ENCODE peak calls at places on chromosomes 16 and 17, in five cellular contexts. L, W, G, E and C are unnamed samples.

GRCh38 chr17:6455321-6455705 is 11.1 kb downstream of the PIMREG start:
- DNase-seq in L (peak; percentile 87), W (peak; percentile 53), G (no peak), E (no peak), C (no peak)

GRCh38 chr17:31508310-31509094 is 117.0 kb downstream of the RAB11FIP4 start:
- DNase-seq in L (no peak), W (peak; percentile 91), G (no peak), E (no peak), C (peak; percentile 40)

GRCh38 chr16:86072328-86073102 is 173.6 kb downstream of the IRF8 start:
- DNase-seq in L (no peak), W (no peak), G (peak; percentile 52), E (peak; percentile 62), C (no peak)

GRCh38 chr17:3956983-3957382 is 7.3 kb downstream of the ATP2A3 start:
- DNase-seq in L (no peak), W (no peak), G (no peak), E (no peak), C (no peak)

GRCh38 chr17:60743812-60744211 is 66.2 kb downstream of the BCAS3 start:
- DNase-seq in L (no peak), W (no peak), G (no peak), E (no peak), C (no peak)

GRCh38 chr16:56910654-56911539 is 21.0 kb upstream of the HERPUD1 start:
- DNase-seq in L (no peak), W (no peak), G (no peak), E (no peak), C (no peak)

GRCh38 chr16:1788708-1789100 is 4.8 kb downstream of the IGFALS start:
- DNase-seq in L (no peak), W (peak; percentile 17), G (no peak), E (no peak), C (no peak)

GRCh38 chr17:42179911-42180410 is 981 bp downstream of the KCNH4 start:
- DNase-seq in L (no peak), W (peak; percentile 53), G (no peak), E (peak; percentile 25), C (no peak)

GRCh38 chr17:7191571-7192270 is 12.6 kb upstream of the ASGR1 start:
- DNase-seq in L (no peak), W (peak; percentile 31), G (no peak), E (no peak), C (no peak)

GRCh38 chr17:31510273-31511175 is 119.0 kb downstream of the RAB11FIP4 start:
- DNase-seq in L (no peak), W (no peak), G (no peak), E (peak; percentile 73), C (no peak)

GRCh38 chr17:35784895-35785294 is 10.5 kb downstream of the MMP28 start:
- DNase-seq in L (no peak), W (no peak), G (no peak), E (no peak), C (no peak)

GRCh38 chr17:17999364-18000007 is 26.8 kb downstream of the DRC3 start:
- DNase-seq in L (no peak), W (no peak), G (no peak), E (no peak), C (no peak)

GRCh38 chr17:81491193-81491592 is 21.4 kb downstream of the ACTG1 start:
- DNase-seq in L (peak; percentile 61), W (peak; percentile 8), G (no peak), E (no peak), C (no peak)

GRCh38 chr17:7712111-7712771 is 5.3 kb upstream of the DNAH2 start:
- DNase-seq in L (no peak), W (no peak), G (no peak), E (no peak), C (no peak)

GRCh38 chr17:28904800-28905199 is 1.9 kb upstream of the DHRS13 start:
- DNase-seq in L (no peak), W (no peak), G (no peak), E (no peak), C (no peak)

GRCh38 chr16:70768205-70768580 is 32.8 kb downstream of the VAC14 start:
- DNase-seq in L (no peak), W (no peak), G (no peak), E (no peak), C (no peak)

GRCh38 chr16:89380681-89381080 is 109.7 kb downstream of the ANKRD11 start:
- DNase-seq in L (no peak), W (no peak), G (no peak), E (no peak), C (no peak)

GRCh38 chr17:9104370-9105041 is 83.2 kb downstream of the NTN1 start:
- DNase-seq in L (no peak), W (no peak), G (no peak), E (peak; percentile 80), C (no peak)

GRCh38 chr16:71775949-71776348 is 32.7 kb downstream of the AP1G1 start:
- DNase-seq in L (no peak), W (no peak), G (no peak), E (no peak), C (no peak)

GRCh38 chr17:18959071-18959844 is 7.3 kb downstream of the SLC5A10 start:
- DNase-seq in L (peak; percentile 40), W (no peak), G (no peak), E (no peak), C (no peak)

GRCh38 chr17:2693561-2694380 is 17.8 kb downstream of the CLUH start:
- DNase-seq in L (peak; percentile 49), W (no peak), G (no peak), E (no peak), C (no peak)

GRCh38 chr17:81335388-81336157 is 40.5 kb upstream of the SLC38A10 start:
- DNase-seq in L (peak; percentile 83), W (no peak), G (no peak), E (no peak), C (no peak)

GRCh38 chr17:67628580-67629013 is 89.1 kb upstream of the NOL11 start:
- DNase-seq in L (no peak), W (peak; percentile 38), G (no peak), E (peak; percentile 26), C (no peak)

GRCh38 chr17:7717756-7718350 is 309 bp downstream of the DNAH2 start:
- DNase-seq in L (no peak), W (no peak), G (no peak), E (no peak), C (no peak)

GRCh38 chr16:73058616-73059409 is 10.9 kb upstream of the ZFHX3 start:
- DNase-seq in L (peak; percentile 68), W (no peak), G (no peak), E (peak; percentile 39), C (no peak)

GRCh38 chr16:72989203-72989991 is 58.5 kb downstream of the ZFHX3 start:
- DNase-seq in L (no peak), W (no peak), G (no peak), E (no peak), C (no peak)

DNA sequence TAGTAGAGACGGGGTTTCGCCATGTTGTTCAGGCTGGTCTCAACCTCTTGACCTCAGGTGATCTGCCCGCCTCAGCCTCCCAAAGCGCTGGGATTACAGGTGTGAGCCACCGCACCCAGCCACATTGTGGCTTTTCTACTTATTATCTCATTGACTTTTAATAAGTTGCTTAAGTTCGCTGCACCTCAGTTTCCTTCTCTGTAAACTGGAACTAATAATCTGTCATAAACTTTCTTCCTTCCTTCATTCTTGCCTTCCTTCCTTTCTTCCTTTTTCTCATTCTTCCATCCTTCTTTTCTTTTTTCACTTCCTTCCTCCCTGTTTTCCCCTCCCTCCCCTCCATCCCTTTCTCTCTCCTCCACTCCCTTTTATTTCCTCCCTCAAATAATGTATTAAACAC is 192.2 kb downstream of the MAF start:
- DNase-seq in L (no peak), W (no peak), G (no peak), E (no peak), C (no peak)
- H3K9me3 ChIP-seq in L (no peaks in the 10 kb centered on the region), W (no peaks in the 10 kb centered on the region), G (no peaks in the 10 kb centered on the region), E (peaks cover 4% of the 10 kb centered on the region), C (no peaks in the 10 kb centered on the region)

DNA sequence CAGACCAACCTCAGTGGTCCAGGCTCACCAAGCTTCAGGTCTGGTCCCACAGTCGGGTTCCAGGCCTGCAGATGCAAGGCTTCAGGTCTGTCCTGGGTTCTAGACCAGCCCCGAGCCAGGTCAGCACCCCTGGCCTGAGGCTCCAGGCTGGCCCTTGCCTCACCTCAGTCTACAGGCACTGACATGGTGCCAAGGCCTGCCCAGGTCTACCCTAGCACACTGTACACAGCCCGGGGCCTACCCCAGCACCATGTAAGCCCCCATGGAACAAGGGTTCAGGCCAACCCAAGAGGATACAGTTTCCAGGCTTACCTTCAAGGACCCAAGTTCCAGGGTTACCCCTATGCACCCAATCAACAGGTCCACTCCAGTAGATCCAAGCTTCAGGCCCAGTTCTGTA is 26.8 kb downstream of the ZFP1 start:
- DNase-seq in L (no peak), W (no peak), G (no peak), E (no peak), C (no peak)
- H3K9me3 ChIP-seq in L (peaks cover 58% of the 10 kb centered on the region), W (peaks cover 6% of the 10 kb centered on the region), G (peaks cover 1% of the 10 kb centered on the region), E (peaks cover 91% of the 10 kb centered on the region), C (peaks cover 26% of the 10 kb centered on the region)

GRCh38 chr17:77167472-77168306 is 26.9 kb downstream of the SEC14L1 start:
- DNase-seq in L (no peak), W (no peak), G (no peak), E (no peak), C (no peak)
- H3K9me3 ChIP-seq in L (peaks cover 7% of the 10 kb centered on the region), W (no peaks in the 10 kb centered on the region), G (no peaks in the 10 kb centered on the region), E (peaks cover 20% of the 10 kb centered on the region), C (peaks cover 11% of the 10 kb centered on the region)

GRCh38 chr17:77438241-77439204 is 297.8 kb downstream of the SEC14L1 start:
- DNase-seq in L (no peak), W (no peak), G (no peak), E (no peak), C (no peak)

GRCh38 chr17:77440571-77440981 is 299.8 kb downstream of the SEC14L1 start:
- DNase-seq in L (no peak), W (peak; percentile 66), G (no peak), E (peak; percentile 47), C (no peak)

GRCh38 chr17:77437747-77438146 is 297.0 kb downstream of the SEC14L1 start:
- DNase-seq in L (no peak), W (no peak), G (no peak), E (no peak), C (no peak)

GRCh38 chr17:77441130-77441920 is 300.6 kb downstream of the SEC14L1 start:
- DNase-seq in L (no peak), W (peak; percentile 91), G (no peak), E (no peak), C (peak; percentile 77)

DNA sequence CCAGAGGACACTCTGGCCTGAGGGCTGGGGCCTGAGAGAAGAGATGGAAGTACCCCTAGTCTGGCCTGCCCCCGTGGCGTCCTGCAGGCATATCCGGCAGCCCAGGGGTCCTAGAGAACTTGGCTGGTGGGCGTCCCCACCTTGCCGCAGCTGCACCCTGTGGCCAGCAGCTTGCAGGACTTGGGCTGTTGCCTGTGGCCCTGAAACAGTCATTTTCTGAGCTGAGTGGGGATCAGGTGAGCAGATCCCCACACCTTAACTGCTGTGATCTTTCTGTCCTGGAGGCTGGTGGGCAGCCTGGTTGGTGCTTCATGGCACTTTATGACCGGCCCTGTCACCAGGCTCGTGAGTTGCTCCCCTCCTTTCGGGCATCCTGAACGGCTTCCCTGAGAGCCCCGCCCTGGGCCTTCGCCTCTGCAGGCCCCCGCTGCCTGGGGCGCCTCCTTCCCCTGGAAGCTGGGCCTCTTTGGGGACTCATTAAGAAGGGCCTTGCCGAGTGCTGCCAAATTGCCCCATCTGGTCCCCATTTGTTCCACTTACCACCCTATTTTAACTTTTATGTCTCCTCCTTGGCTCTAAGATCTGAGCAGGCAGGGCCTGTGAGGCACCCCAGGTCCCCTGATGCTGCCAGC is 298.7 kb downstream of the SEC14L1 start:
- DNase-seq in L (no peak), W (no peak), G (no peak), E (peak; percentile 36), C (no peak)
- H3K9me3 ChIP-seq in L (no peaks in the 10 kb centered on the region), W (no peaks in the 10 kb centered on the region), G (no peaks in the 10 kb centered on the region), E (no peaks in the 10 kb centered on the region), C (no peaks in the 10 kb centered on the region)